ENCODE peak calls at places on chromosome 1, in eight cellular contexts. F, O, U, V, X, E, A and Z are unnamed samples.

GRCh38 chr1:37691497-37692077 is 729 bp upstream of the CDCA8 start:
- DNase-seq in E (peak; percentile 67), F (peak; percentile 44), V (peak; percentile 31), O (peak; percentile 87), A (peak; percentile 49), X (peak; percentile 25), U (peak; percentile 62), Z (peak; percentile 61)

GRCh38 chr1:24147194-24147593 is 4.3 kb upstream of the IL22RA1 start:
- DNase-seq in O (no peak), X (no peak), F (no peak), V (no peak), A (no peak), U (no peak), E (no peak), Z (no peak)

GRCh38 chr1:162554258-162554657 is 7.3 kb upstream of the UAP1 start:
- DNase-seq in F (no peak), O (no peak), E (no peak), X (no peak), V (no peak), A (no peak), U (no peak), Z (no peak)

GRCh38 chr1:156245451-156246232 is 2.2 kb downstream of the PAQR6 start:
- DNase-seq in V (peak; percentile 55), U (peak; percentile 70), E (peak; percentile 33), F (no peak), X (peak; percentile 57), A (peak; percentile 49), O (peak; percentile 19), Z (peak; percentile 78)

GRCh38 chr1:162677607-162678371 is 45.5 kb downstream of the DDR2 start:
- DNase-seq in U (no peak), V (no peak), E (peak; percentile 42), O (no peak), A (no peak), X (no peak), F (no peak), Z (no peak)

GRCh38 chr1:94875794-94876193 is 51.1 kb downstream of the CNN3 start:
- DNase-seq in A (no peak), F (no peak), V (no peak), O (no peak), X (no peak), U (no peak), E (no peak), Z (no peak)

GRCh38 chr1:9058465-9058864 is 11.0 kb downstream of the SLC2A5 start:
- DNase-seq in V (no peak), A (no peak), X (peak; percentile 47), O (no peak), F (no peak), E (no peak), U (no peak), Z (peak; percentile 53)

GRCh38 chr1:222786107-222786506 is 28.7 kb upstream of the DISP1 start:
- DNase-seq in F (no peak), E (no peak), V (no peak), X (no peak), U (no peak), O (no peak), A (no peak), Z (peak; percentile 21)

GRCh38 chr1:243814718-243815117 is 35.3 kb downstream of the AKT3 start:
- DNase-seq in O (no peak), A (no peak), V (no peak), E (no peak), X (no peak), U (no peak), F (no peak), Z (no peak)

GRCh38 chr1:88595355-88595754 is 88.7 kb upstream of the PKN2 start:
- DNase-seq in E (peak; percentile 82), O (no peak), A (no peak), V (no peak), F (no peak), X (peak; percentile 8), U (no peak), Z (peak; percentile 21)

GRCh38 chr1:2406451-2407041 is 5.8 kb downstream of the PEX10 start:
- DNase-seq in E (no peak), A (no peak), O (no peak), F (no peak), X (no peak), U (no peak), V (no peak), Z (no peak)

GRCh38 chr1:116476321-116476720 is 94.5 kb downstream of the CD58 start:
- DNase-seq in E (no peak), V (no peak), X (no peak), F (no peak), U (no peak), A (no peak), O (no peak), Z (no peak)

GRCh38 chr1:176791911-176792310 is 328.9 kb downstream of the PAPPA2 start:
- DNase-seq in U (no peak), E (peak; percentile 7), F (no peak), A (no peak), V (no peak), X (no peak), O (no peak), Z (no peak)

GRCh38 chr1:113895961-113896360 is 8.6 kb upstream of the BCL2L15 start:
- DNase-seq in X (no peak), O (no peak), U (no peak), E (no peak), F (no peak), A (no peak), V (no peak), Z (no peak)

GRCh38 chr1:205354259-205354904 is 2.3 kb downstream of the KLHDC8A start:
- DNase-seq in X (peak; percentile 45), U (no peak), V (peak; percentile 76), A (peak; percentile 59), E (peak; percentile 74), F (peak; percentile 59), O (peak; percentile 31), Z (peak; percentile 81)

GRCh38 chr1:30257322-30257721 is 466.1 kb downstream of the MATN1 start:
- DNase-seq in O (no peak), U (no peak), V (no peak), E (no peak), A (no peak), F (no peak), X (no peak), Z (no peak)

GRCh38 chr1:231272880-231273279 is 31.9 kb downstream of the GNPAT start:
- DNase-seq in X (no peak), A (no peak), E (peak; percentile 17), O (peak; percentile 11), V (no peak), F (no peak), U (no peak), Z (no peak)

GRCh38 chr1:214551436-214552173 is at the start of gene PTPN14:
- DNase-seq in E (peak; percentile 97), U (peak; percentile 36), X (peak; percentile 96), O (no peak), F (peak; percentile 90), V (peak; percentile 26), A (peak; percentile 9), Z (peak; percentile 99)

GRCh38 chr1:4127595-4128140 is 227.6 kb upstream of the C1orf174 start:
- DNase-seq in A (no peak), X (no peak), U (peak; percentile 9), O (no peak), E (no peak), V (no peak), F (no peak), Z (no peak)

GRCh38 chr1:9066945-9067807 is 2.3 kb downstream of the SLC2A5 start:
- DNase-seq in O (no peak), U (no peak), X (peak; percentile 90), E (peak; percentile 91), F (peak; percentile 75), A (no peak), V (no peak), Z (no peak)

GRCh38 chr1:25109527-25109926 is 122.8 kb downstream of the SYF2 start:
- DNase-seq in F (no peak), E (no peak), X (no peak), O (no peak), A (no peak), V (no peak), U (no peak), Z (no peak)

GRCh38 chr1:107434379-107434728 is 293.5 kb downstream of the NTNG1 start:
- DNase-seq in A (no peak), U (no peak), E (no peak), O (no peak), F (no peak), X (no peak), V (no peak), Z (no peak)

GRCh38 chr1:119958223-119958622 is 61.9 kb upstream of the ADAM30 start:
- DNase-seq in F (no peak), X (no peak), U (no peak), V (no peak), E (no peak), A (no peak), O (no peak), Z (no peak)

GRCh38 chr1:55275151-55275748 is 60.1 kb upstream of the USP24 start:
- DNase-seq in O (no peak), F (no peak), V (no peak), A (no peak), E (no peak), X (no peak), U (no peak), Z (no peak)

GRCh38 chr1:23483327-23484252 is at the start of gene ASAP3:
- DNase-seq in U (no peak), F (peak; percentile 70), E (peak; percentile 39), O (peak; percentile 5), V (no peak), A (peak; percentile 18), X (peak; percentile 33), Z (peak; percentile 74)

GRCh38 chr1:12305377-12305776 is 75.5 kb downstream of the VPS13D start:
- DNase-seq in A (no peak), O (no peak), F (no peak), U (no peak), X (no peak), V (no peak), E (peak; percentile 47), Z (no peak)

GRCh38 chr1:241939798-241940197 is 17.8 kb upstream of the BECN2 start:
- DNase-seq in X (no peak), E (no peak), A (no peak), V (no peak), F (no peak), O (no peak), U (no peak), Z (no peak)

GRCh38 chr1:71350805-71351204 is 270.0 kb upstream of the ZRANB2 start:
- DNase-seq in E (no peak), V (no peak), U (no peak), F (no peak), A (no peak), X (no peak), O (no peak), Z (no peak)

GRCh38 chr1:185837711-185838110 is 103.5 kb downstream of the HMCN1 start:
- DNase-seq in O (no peak), E (no peak), F (no peak), A (no peak), U (no peak), X (no peak), V (no peak), Z (no peak)

GRCh38 chr1:35835398-35835797 is 27.6 kb downstream of the AGO4 start:
- DNase-seq in X (no peak), E (no peak), V (no peak), A (no peak), U (no peak), F (no peak), O (no peak), Z (peak; percentile 70)

GRCh38 chr1:156419863-156420208 is 50.8 kb downstream of the RHBG start:
- DNase-seq in U (peak; percentile 49), X (no peak), V (no peak), F (no peak), A (no peak), E (no peak), O (no peak), Z (no peak)

GRCh38 chr1:202642619-202643291 is 67.5 kb downstream of the SYT2 start:
- DNase-seq in F (no peak), V (no peak), X (no peak), O (no peak), E (no peak), U (no peak), A (peak; percentile 18), Z (peak; percentile 25)

GRCh38 chr1:201582261-201582951 is 43.5 kb downstream of the NAV1 start:
- DNase-seq in A (no peak), U (no peak), E (peak; percentile 63), O (peak; percentile 33), V (peak; percentile 51), F (no peak), X (peak; percentile 75), Z (peak; percentile 19)

GRCh38 chr1:209620484-209620879 is 31.7 kb downstream of the LAMB3 start:
- DNase-seq in X (no peak), E (peak; percentile 23), V (no peak), F (no peak), O (peak; percentile 40), U (no peak), A (no peak), Z (no peak)